ENCODE peak calls at places on chromosomes 5 and 9, in seven cellular contexts. B, F, Y, D, J, G and I are unnamed samples. For H3K27me3 and H3K36me3, the result is how much of the 10 kb centered on the place peaks cover.

GRCh38 chr9:89137548-89138462 is 40.8 kb downstream of the SHC3 start:
- DNase-seq in B (peak), F (no peak), Y (no peak), D (no peak), J (no peak), G (peak), I (peak)

GRCh38 chr5:106521701-106522100 is 1149.0 kb downstream of the EFNA5 start:
- DNase-seq in B (no peak), F (no peak), Y (no peak), D (no peak), J (no peak), G (peak), I (peak)

GRCh38 chr5:158899201-158899600 is 200.5 kb downstream of the EBF1 start:
- DNase-seq in B (no peak), F (no peak), Y (no peak), D (no peak), J (no peak), G (no peak), I (no peak)

GRCh38 chr9:133377721-133378216 is 1.6 kb downstream of the STKLD1 start:
- DNase-seq in B (no peak), F (no peak), Y (no peak), D (no peak), J (no peak), G (no peak), I (no peak)

GRCh38 chr5:139980765-139981164 is 62.3 kb downstream of the NRG2 start:
- DNase-seq in B (no peak), F (no peak), Y (no peak), D (no peak), J (no peak), G (no peak), I (no peak)

GRCh38 chr5:110790673-110791072 is 51.9 kb downstream of the SLC25A46 start:
- DNase-seq in B (no peak), F (no peak), Y (peak), D (no peak), J (no peak), G (peak), I (no peak)

GRCh38 chr5:54753753-54754152 is 231.6 kb downstream of the ESM1 start:
- DNase-seq in B (no peak), F (no peak), Y (no peak), D (no peak), J (no peak), G (no peak), I (no peak)

GRCh38 chr5:159189310-159189709 is 20.0 kb downstream of the RNF145 start:
- DNase-seq in B (no peak), F (no peak), Y (no peak), D (no peak), J (no peak), G (peak), I (no peak)

GRCh38 chr5:134249469-134250379 is 23.9 kb upstream of the PPP2CA start:
- DNase-seq in B (no peak), F (no peak), Y (no peak), D (peak), J (no peak), G (no peak), I (no peak)

GRCh38 chr9:36396985-36397384 is 3.1 kb downstream of the RNF38 start:
- DNase-seq in B (no peak), F (no peak), Y (no peak), D (no peak), J (no peak), G (no peak), I (no peak)

GRCh38 chr5:180328296-180329137 is 24.6 kb downstream of the GFPT2 start:
- DNase-seq in B (peak), F (peak), Y (peak), D (peak), J (peak), G (peak), I (no peak)

GRCh38 chr5:67014191-67014590 is 182.4 kb downstream of the CD180 start:
- DNase-seq in B (no peak), F (no peak), Y (no peak), D (no peak), J (no peak), G (no peak), I (no peak)

GRCh38 chr5:77935516-77936364 is 159.6 kb upstream of the TBCA start:
- DNase-seq in B (no peak), F (no peak), Y (no peak), D (no peak), J (no peak), G (peak), I (no peak)

GRCh38 chr9:122015165-122015821 is 77.8 kb downstream of the TTLL11 start:
- DNase-seq in B (no peak), F (no peak), Y (no peak), D (no peak), J (no peak), G (no peak), I (no peak)

GRCh38 chr5:170252710-170253350 is 20.0 kb downstream of the C5orf58 start:
- DNase-seq in B (no peak), F (no peak), Y (peak), D (no peak), J (no peak), G (no peak), I (no peak)

GRCh38 chr5:111887706-111888105 is 130.7 kb upstream of the NREP start:
- DNase-seq in B (no peak), F (no peak), Y (no peak), D (no peak), J (no peak), G (no peak), I (no peak)

GRCh38 chr5:59525957-59526356 is 367.6 kb downstream of the PDE4D start:
- DNase-seq in B (no peak), F (no peak), Y (no peak), D (no peak), J (no peak), G (peak), I (peak)

GRCh38 chr5:126483156-126483555 is 59.9 kb downstream of the GRAMD2B start:
- DNase-seq in B (no peak), F (no peak), Y (no peak), D (no peak), J (no peak), G (no peak), I (no peak)

GRCh38 chr5:6291961-6292360 is 86.4 kb downstream of the MED10 start:
- DNase-seq in B (no peak), F (peak), Y (no peak), D (no peak), J (peak), G (no peak), I (no peak)

GRCh38 chr5:41763096-41763495 is 107.1 kb downstream of the OXCT1 start:
- DNase-seq in B (no peak), F (no peak), Y (no peak), D (no peak), J (no peak), G (peak), I (peak)

GRCh38 chr9:94899464-94900221 is 173.1 kb downstream of the AOPEP start:
- DNase-seq in B (no peak), F (no peak), Y (no peak), D (no peak), J (no peak), G (peak), I (no peak)

GRCh38 chr9:137277329-137278041 is at the start of gene TOR4A:
- DNase-seq in B (no peak), F (no peak), Y (no peak), D (peak), J (peak), G (peak), I (peak)

GRCh38 chr9:136326061-136326776 is 1.1 kb upstream of the GPSM1 start:
- DNase-seq in B (no peak), F (no peak), Y (peak), D (no peak), J (peak), G (peak), I (no peak)

GRCh38 chr5:54360089-54360488 is 49.7 kb upstream of the ARL15 start:
- DNase-seq in B (no peak), F (no peak), Y (no peak), D (no peak), J (no peak), G (peak), I (peak)

GRCh38 chr9:72351538-72352453 is 13.2 kb downstream of the ZFAND5 start:
- DNase-seq in B (no peak), F (peak), Y (no peak), D (no peak), J (no peak), G (peak), I (no peak)

GRCh38 chr9:133568186-133568585 is 33.7 kb downstream of the ADAMTSL2 start:
- DNase-seq in B (no peak), F (no peak), Y (no peak), D (no peak), J (no peak), G (no peak), I (no peak)

GRCh38 chr9:100465765-100466164 is 7.2 kb upstream of the TMEFF1 start:
- DNase-seq in B (no peak), F (no peak), Y (no peak), D (no peak), J (no peak), G (no peak), I (no peak)

GRCh38 chr5:72383280-72384205 is 63.4 kb downstream of the PTCD2 start:
- DNase-seq in B (no peak), F (no peak), Y (no peak), D (no peak), J (no peak), G (peak), I (no peak)

DNA sequence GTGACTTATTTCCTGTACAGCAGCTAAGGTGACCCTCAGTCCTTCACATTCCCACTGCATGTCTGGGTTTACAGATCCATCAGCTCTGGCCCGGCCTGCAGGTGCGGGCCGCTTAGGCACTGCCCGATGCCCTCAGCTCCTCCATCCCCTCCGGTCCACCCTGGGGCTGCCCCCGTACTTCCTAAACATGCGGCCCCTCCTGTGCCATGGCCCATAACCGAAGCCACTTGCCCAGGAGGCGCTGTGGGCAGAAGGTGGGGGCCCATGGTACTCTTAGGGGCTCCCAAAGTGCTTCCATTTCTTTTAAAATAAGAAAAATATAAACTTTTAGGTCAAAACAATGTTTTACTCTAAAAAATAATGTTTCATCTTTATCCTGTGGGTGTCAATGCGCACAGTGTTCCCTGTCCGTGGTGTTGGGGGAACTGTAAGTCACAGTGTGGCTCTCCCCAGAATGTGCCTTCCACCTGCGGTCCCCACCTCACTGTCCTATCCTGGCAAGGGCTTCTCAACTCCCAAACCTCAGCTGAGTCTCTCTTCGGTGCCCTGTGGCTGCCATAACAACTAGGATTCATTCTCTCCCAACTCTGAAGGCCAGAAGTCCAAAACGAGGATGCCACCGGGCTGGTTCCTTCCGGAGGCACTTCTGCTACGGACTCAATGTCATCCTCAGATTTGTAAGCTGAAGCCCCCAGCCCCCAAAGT is 132.7 kb upstream of the LPCAT1 start:
- DNase-seq in B (no peak), F (no peak), Y (peak), D (peak), J (no peak), G (no peak), I (no peak)
- H3K27me3 ChIP-seq in B (under half), F (under half), Y (half or more), D (half or more), J (half or more), G (under half), I (half or more)

DNA sequence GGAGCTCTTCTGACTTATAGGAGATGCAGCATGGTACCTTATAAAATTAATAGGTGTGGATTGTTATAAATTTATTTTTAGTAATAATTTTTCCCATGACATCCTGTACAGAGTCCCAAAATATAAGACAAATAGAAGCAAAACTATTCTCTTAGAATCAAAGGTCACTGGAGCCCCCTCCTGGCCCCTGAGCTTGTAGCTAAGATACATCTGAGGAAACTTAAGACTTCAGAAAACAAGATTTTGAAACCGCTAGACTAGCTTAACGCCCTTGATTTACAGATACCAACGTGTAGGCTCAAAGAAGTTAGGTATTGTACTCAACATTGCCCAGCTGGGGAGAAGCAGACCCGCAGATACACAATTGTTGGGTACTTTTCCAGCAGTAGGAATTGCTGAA is 45.7 kb upstream of the KCNN2 start:
- DNase-seq in B (no peak), F (no peak), Y (no peak), D (no peak), J (no peak), G (no peak), I (no peak)
- TF ChIP-seq CTCF in B (no peak), F (no peak), Y (no peak), D (no peak), J (no peak), G (no peak), I (no peak)

GRCh38 chr5:43312699-43313034 is 545 bp downstream of the HMGCS1 start:
- DNase-seq in B (no peak), F (no peak), Y (no peak), D (no peak), J (no peak), G (no peak), I (no peak)

GRCh38 chr5:43309122-43309521 is 4.1 kb downstream of the HMGCS1 start:
- DNase-seq in B (no peak), F (no peak), Y (no peak), D (no peak), J (no peak), G (no peak), I (no peak)

GRCh38 chr5:43313035-43313853 is at the start of gene HMGCS1:
- DNase-seq in B (peak), F (peak), Y (peak), D (peak), J (peak), G (peak), I (peak)

GRCh38 chr5:43312076-43312620 is 1.1 kb downstream of the HMGCS1 start:
- DNase-seq in B (no peak), F (no peak), Y (no peak), D (no peak), J (no peak), G (no peak), I (no peak)

DNA sequence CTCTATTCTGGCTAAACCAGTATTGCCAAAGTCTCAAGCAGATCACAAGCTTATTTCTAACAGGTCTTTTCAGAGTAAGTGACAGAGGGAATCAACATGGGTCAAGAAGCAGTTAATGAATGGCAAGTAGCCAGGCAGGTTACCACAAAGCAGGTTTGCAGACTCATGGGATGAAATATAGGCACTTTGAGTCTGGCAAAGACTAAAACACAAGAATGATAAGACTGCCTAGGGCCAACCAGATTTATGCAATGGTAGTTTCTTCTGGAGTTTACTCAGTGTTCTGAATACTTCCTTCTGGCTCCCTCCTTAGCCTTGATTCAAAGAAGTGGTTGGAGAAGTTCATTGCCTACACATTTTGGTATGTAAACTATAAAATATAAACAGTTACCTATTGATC is 3.6 kb downstream of the HMGCS1 start:
- DNase-seq in B (peak), F (no peak), Y (no peak), D (no peak), J (no peak), G (peak), I (no peak)
- H3K36me3 ChIP-seq in B (under half), F (under half), Y (under half), D (under half), J (under half), G (under half), I (under half)

GRCh38 chr9:124004608-124005007 is 7.0 kb upstream of the LHX2 start:
- DNase-seq in B (no peak), F (no peak), Y (no peak), D (no peak), J (no peak), G (no peak), I (no peak)
- H3K27me3 ChIP-seq in B (half or more), F (under half), Y (half or more), D (half or more), J (half or more), G (half or more), I (half or more)

DNA sequence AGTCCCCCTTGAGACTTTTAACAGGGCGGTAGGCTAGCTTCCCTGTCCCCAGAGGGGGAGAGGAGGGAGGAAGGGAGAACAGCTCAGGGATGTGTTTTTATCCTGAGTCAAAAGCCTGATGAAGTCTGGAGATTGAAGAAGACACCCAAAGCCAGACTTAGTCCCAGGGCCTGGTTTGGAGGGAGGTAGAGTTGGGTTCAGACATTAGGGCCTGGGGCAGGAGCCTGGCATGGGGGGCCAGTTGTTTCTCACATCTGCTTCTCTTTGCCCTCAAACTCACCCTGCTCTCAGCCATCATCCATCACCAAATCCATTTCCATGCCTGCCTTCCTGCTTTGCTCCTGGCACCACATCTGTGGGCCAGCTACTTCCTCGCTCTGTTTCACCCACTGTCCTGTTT is 2.9 kb downstream of the MYORG start:
- DNase-seq in B (no peak), F (no peak), Y (peak), D (no peak), J (no peak), G (no peak), I (no peak)
- TF ChIP-seq CTCF in B (no peak), F (no peak), Y (no peak), D (no peak), J (no peak), G (no peak), I (no peak)

DNA sequence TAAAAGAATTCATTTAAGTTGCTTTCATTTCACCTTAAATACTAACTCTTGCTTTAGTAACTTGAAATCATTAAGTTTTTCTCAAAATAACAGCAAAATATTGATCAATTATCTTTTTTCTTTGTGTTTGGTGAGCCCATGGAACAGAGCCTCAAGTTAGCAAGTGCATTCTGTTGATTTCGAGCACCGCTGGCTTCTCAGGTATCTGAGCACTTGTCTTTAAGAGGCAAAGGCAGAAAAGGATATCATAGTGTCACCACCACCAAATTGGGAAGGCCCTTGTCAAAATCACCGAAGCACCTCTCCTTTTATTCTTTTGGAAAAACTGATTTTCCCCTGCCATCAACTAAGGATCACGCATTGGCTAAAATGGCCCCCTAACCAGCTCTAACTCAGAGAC is 17.1 kb upstream of the CTNNAL1 start:
- DNase-seq in B (no peak), F (no peak), Y (no peak), D (no peak), J (no peak), G (no peak), I (no peak)
- H3K36me3 ChIP-seq in B (under half), F (under half), Y (under half), D (under half), J (under half), G (under half), I (under half)

GRCh38 chr5:141875022-141875740 is 3.0 kb downstream of the PCDH1 start:
- DNase-seq in B (no peak), F (no peak), Y (no peak), D (no peak), J (no peak), G (no peak), I (no peak)

GRCh38 chr5:141874262-141874964 is 3.8 kb downstream of the PCDH1 start:
- DNase-seq in B (no peak), F (no peak), Y (peak), D (peak), J (no peak), G (no peak), I (no peak)

GRCh38 chr5:141877478-141878185 is 578 bp downstream of the PCDH1 start:
- DNase-seq in B (peak), F (no peak), Y (peak), D (peak), J (peak), G (no peak), I (no peak)

GRCh38 chr5:141876628-141877477 is 1.4 kb downstream of the PCDH1 start:
- DNase-seq in B (peak), F (no peak), Y (no peak), D (peak), J (no peak), G (no peak), I (no peak)

DNA sequence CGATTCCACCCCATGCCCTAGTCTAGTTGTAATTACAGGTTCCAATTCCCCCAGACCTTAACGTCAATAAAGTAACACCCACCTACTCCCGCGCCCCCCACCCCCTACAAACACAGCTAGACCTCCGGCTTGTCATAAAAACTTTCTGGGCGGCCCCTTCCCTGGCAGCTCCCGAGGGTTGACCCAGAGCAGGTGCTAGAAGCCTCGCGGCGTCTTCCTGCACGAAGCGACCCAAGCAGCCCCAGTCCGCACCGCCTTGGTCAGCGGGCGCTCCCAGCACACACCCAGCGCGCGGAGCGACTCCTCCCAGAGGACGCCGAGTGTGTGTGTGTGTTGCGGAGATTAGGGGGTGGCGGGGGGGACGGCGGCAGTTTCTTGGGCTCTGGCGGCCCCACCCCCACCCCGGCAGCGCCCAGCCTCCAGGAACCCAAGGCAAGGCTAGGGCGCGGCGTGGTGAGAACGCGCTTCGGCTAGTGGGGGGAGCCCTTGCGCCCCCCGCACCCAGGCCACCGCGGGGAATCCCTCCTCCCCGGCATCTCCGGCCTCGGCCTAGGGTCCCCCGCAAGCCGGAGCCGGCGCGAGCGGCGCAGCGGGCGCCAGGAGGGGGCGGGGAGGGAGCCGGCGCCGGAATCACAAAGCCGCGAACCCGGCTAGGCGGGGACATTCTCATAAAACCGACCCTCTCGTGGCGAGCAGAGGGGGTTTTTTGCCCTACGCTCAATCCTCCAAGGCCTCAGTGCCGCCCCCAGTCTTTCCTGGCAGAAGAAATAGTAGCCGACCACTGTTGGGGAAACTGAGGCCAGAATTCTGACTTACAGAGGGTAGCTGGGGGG is 2.2 kb downstream of the PCDH1 start:
- DNase-seq in B (peak), F (no peak), Y (peak), D (peak), J (peak), G (no peak), I (no peak)
- H3K27me3 ChIP-seq in B (under half), F (under half), Y (half or more), D (under half), J (under half), G (half or more), I (half or more)